ENCODE peak calls at places on chromosomes 3 and 15, in seven cellular contexts. Y, S, P, K, O, J and B are unnamed samples.

GRCh38 chr3:123385981-123386380 is 62.9 kb downstream of the ADCY5 start:
- DNase-seq in K (peak; percentile 11), P (no peak), J (peak; percentile 57), Y (no peak), S (no peak), O (no peak), B (no peak)

GRCh38 chr15:29268706-29269484 is 727 bp downstream of the NSMCE3 start:
- DNase-seq in J (peak; percentile 73), S (peak; percentile 63), P (peak; percentile 32), O (peak; percentile 39), K (peak; percentile 30), Y (peak; percentile 47), B (peak; percentile 26)

GRCh38 chr3:12948891-12949711 is 107.7 kb upstream of the RPL32 start:
- DNase-seq in S (peak; percentile 12), Y (no peak), K (peak; percentile 55), P (peak; percentile 73), J (peak; percentile 82), O (peak; percentile 20), B (peak; percentile 49)

GRCh38 chr3:157921767-157922166 is 184.5 kb downstream of the SHOX2 start:
- DNase-seq in O (peak; percentile 6), P (no peak), J (no peak), K (no peak), S (no peak), Y (no peak), B (no peak)

GRCh38 chr3:192860464-192860863 is 57.2 kb downstream of the MB21D2 start:
- DNase-seq in O (no peak), P (no peak), S (no peak), J (no peak), Y (no peak), K (no peak), B (no peak)

GRCh38 chr3:23726811-23727548 is 78.8 kb upstream of the UBE2E1 start:
- DNase-seq in J (no peak), K (no peak), O (no peak), Y (no peak), S (no peak), P (no peak), B (peak; percentile 39)

GRCh38 chr3:117603097-117603496 is 893.5 kb downstream of the TUSC7 start:
- DNase-seq in K (no peak), O (no peak), P (no peak), J (no peak), S (peak; percentile 52), Y (peak; percentile 26), B (no peak)

GRCh38 chr15:34927726-34928125 is 41.8 kb downstream of the AQR start:
- DNase-seq in J (no peak), P (peak; percentile 84), O (no peak), Y (no peak), K (no peak), S (no peak), B (peak; percentile 3)

GRCh38 chr15:34483644-34484043 is 46.0 kb upstream of the GOLGA8A start:
- DNase-seq in S (no peak), J (no peak), K (no peak), O (no peak), P (no peak), Y (no peak), B (no peak)

GRCh38 chr3:87507753-87508152 is 231.4 kb upstream of the POU1F1 start:
- DNase-seq in O (no peak), Y (no peak), J (no peak), S (no peak), K (no peak), P (no peak), B (no peak)

GRCh38 chr3:120244834-120245225 is 40.2 kb downstream of the GPR156 start:
- DNase-seq in O (no peak), S (no peak), K (no peak), P (no peak), Y (peak; percentile 5), J (no peak), B (no peak)

GRCh38 chr3:149376728-149377407 is 581 bp downstream of the TM4SF1 start:
- DNase-seq in K (peak; percentile 54), P (peak; percentile 31), O (no peak), Y (no peak), S (no peak), J (peak; percentile 29), B (no peak)

GRCh38 chr3:68988740-68989139 is 24.7 kb downstream of the EOGT start:
- DNase-seq in S (no peak), O (peak; percentile 80), P (no peak), J (peak; percentile 17), K (peak; percentile 85), Y (no peak), B (no peak)

GRCh38 chr3:14620512-14620911 is 31.1 kb upstream of the CCDC174 start:
- DNase-seq in Y (no peak), O (no peak), P (no peak), J (no peak), S (no peak), K (no peak), B (peak; percentile 42)

GRCh38 chr3:24096695-24097290 is 151.7 kb downstream of the NR1D2 start:
- DNase-seq in S (no peak), J (no peak), Y (no peak), P (no peak), O (no peak), K (no peak), B (no peak)

GRCh38 chr15:44298878-44299277 is 10.4 kb downstream of the GOLM2 start:
- DNase-seq in K (peak; percentile 14), S (peak; percentile 18), O (no peak), Y (no peak), J (peak; percentile 22), P (peak; percentile 31), B (no peak)

GRCh38 chr3:52104664-52105281 is 48.4 kb upstream of the DUSP7 start:
- DNase-seq in Y (no peak), P (no peak), S (no peak), J (no peak), O (no peak), K (no peak), B (no peak)

GRCh38 chr3:132682201-132682600 is 22.1 kb downstream of the UBA5 start:
- DNase-seq in P (no peak), Y (no peak), S (no peak), J (no peak), K (no peak), O (no peak), B (no peak)

GRCh38 chr15:60520825-60521368 is 42.0 kb upstream of the ICE2 start:
- DNase-seq in P (peak; percentile 87), J (peak; percentile 66), K (peak; percentile 65), Y (peak; percentile 35), S (peak; percentile 73), O (peak; percentile 74), B (peak; percentile 30)

GRCh38 chr3:103440539-103441113 is 1005.8 kb downstream of the ZPLD1 start:
- DNase-seq in K (peak; percentile 2), Y (no peak), S (peak; percentile 2), O (no peak), P (peak; percentile 35), J (no peak), B (no peak)

GRCh38 chr3:15339786-15340215 is 7.4 kb upstream of the SH3BP5 start:
- DNase-seq in S (no peak), K (peak; percentile 74), Y (no peak), P (peak; percentile 75), J (peak; percentile 83), O (peak; percentile 52), B (peak; percentile 96)

GRCh38 chr15:68816795-68817303 is 3.8 kb downstream of the ANP32A start:
- DNase-seq in Y (no peak), P (no peak), O (peak; percentile 38), K (no peak), S (peak; percentile 41), J (peak; percentile 43), B (no peak)

GRCh38 chr15:77831989-77832388 is 199.3 kb upstream of the LINGO1 start:
- DNase-seq in S (no peak), J (no peak), Y (no peak), P (no peak), O (no peak), K (no peak), B (no peak)

GRCh38 chr3:53062905-53063304 is 17.0 kb upstream of the SFMBT1 start:
- DNase-seq in J (no peak), O (no peak), Y (no peak), S (no peak), P (no peak), K (no peak), B (no peak)

GRCh38 chr15:53559364-53560253 is 199.9 kb downstream of the WDR72 start:
- DNase-seq in S (no peak), P (no peak), Y (no peak), O (no peak), K (no peak), J (no peak), B (no peak)